ENCODE peak calls at places on chromosome 1, in four cellular contexts. T, F, W and A are unnamed samples.

GRCh38 chr1:42929434-42930177 is 29.1 kb downstream of the SLC2A1 start:
- DNase-seq in T (no peak), F (no peak), W (no peak), A (no peak)

GRCh38 chr1:76833151-76833550 is 34.1 kb upstream of the ST6GALNAC5 start:
- DNase-seq in T (no peak), F (no peak), W (no peak), A (no peak)

GRCh38 chr1:225380691-225381090 is 47.1 kb downstream of the LBR start:
- DNase-seq in T (no peak), F (no peak), W (no peak), A (no peak)

GRCh38 chr1:154993572-154994268 is at the start of gene LENEP:
- DNase-seq in T (no peak), F (no peak), W (no peak), A (no peak)

GRCh38 chr1:8716238-8716637 is 101.2 kb downstream of the RERE start:
- DNase-seq in T (no peak), F (no peak), W (no peak), A (no peak)

GRCh38 chr1:33086384-33086850 is 5.5 kb downstream of the AZIN2 start:
- DNase-seq in T (no peak), F (peak), W (no peak), A (peak)

GRCh38 chr1:22450421-22451021 is 1.1 kb upstream of the ZBTB40 start:
- DNase-seq in T (no peak), F (no peak), W (no peak), A (no peak)

GRCh38 chr1:178806665-178807300 is 64.1 kb downstream of the ANGPTL1 start:
- DNase-seq in T (no peak), F (no peak), W (no peak), A (no peak)

GRCh38 chr1:110626890-110627289 is 20.7 kb upstream of the KCNA2 start:
- DNase-seq in T (no peak), F (no peak), W (no peak), A (no peak)